ENCODE peak calls at places on chromosomes 2 and 18, in six cellular contexts. T, M, V, U, Q and A are unnamed samples.

GRCh38 chr2:67733517-67733916 is 329.3 kb downstream of the C1D start:
- DNase-seq in T (peak), M (no peak), V (no peak), U (peak), Q (no peak), A (peak)

GRCh38 chr2:186307871-186308270 is 178.2 kb upstream of the ZC3H15 start:
- DNase-seq in T (no peak), M (no peak), V (no peak), U (peak), Q (no peak), A (peak)

GRCh38 chr2:18520605-18521031 is 39.8 kb downstream of the RDH14 start:
- DNase-seq in T (peak), M (peak), V (peak), U (peak), Q (peak), A (peak)

GRCh38 chr18:26655614-26656400 is 107.5 kb upstream of the KCTD1 start:
- DNase-seq in T (peak), M (no peak), V (peak), U (peak), Q (no peak), A (peak)

GRCh38 chr2:175135177-175135576 is 32.8 kb downstream of the ATF2 start:
- DNase-seq in T (no peak), M (no peak), V (no peak), U (no peak), Q (no peak), A (no peak)

GRCh38 chr2:50863218-50863617 is 168.7 kb downstream of the NRXN1 start:
- DNase-seq in T (no peak), M (no peak), V (no peak), U (peak), Q (no peak), A (peak)

GRCh38 chr18:77671456-77672167 is 422.0 kb downstream of the GALR1 start:
- DNase-seq in T (no peak), M (no peak), V (no peak), U (no peak), Q (no peak), A (peak)

GRCh38 chr2:210195066-210195852 is 24.1 kb upstream of the KANSL1L start:
- DNase-seq in T (peak), M (no peak), V (no peak), U (peak), Q (no peak), A (peak)

GRCh38 chr2:235575904-235576303 is 82.1 kb downstream of the AGAP1 start:
- DNase-seq in T (no peak), M (no peak), V (no peak), U (no peak), Q (no peak), A (no peak)

GRCh38 chr2:219769044-219770030 is 141.9 kb downstream of the SLC4A3 start:
- DNase-seq in T (peak), M (no peak), V (no peak), U (peak), Q (no peak), A (no peak)

GRCh38 chr2:58047373-58047674 is 718 bp downstream of the VRK2 start:
- DNase-seq in T (no peak), M (no peak), V (no peak), U (no peak), Q (no peak), A (peak)

GRCh38 chr2:146661494-146662096 is 1183.2 kb upstream of the ACVR2A start:
- DNase-seq in T (peak), M (no peak), V (no peak), U (peak), Q (no peak), A (peak)

GRCh38 chr2:7288484-7288883 is 371.3 kb downstream of the RNF144A start:
- DNase-seq in T (no peak), M (no peak), V (no peak), U (no peak), Q (no peak), A (no peak)

GRCh38 chr18:8139127-8139591 is 470.1 kb upstream of the RAB12 start:
- DNase-seq in T (no peak), M (no peak), V (no peak), U (no peak), Q (no peak), A (no peak)

GRCh38 chr2:159076233-159076632 is 107.8 kb downstream of the TANC1 start:
- DNase-seq in T (peak), M (no peak), V (no peak), U (no peak), Q (no peak), A (no peak)

GRCh38 chr2:85707304-85707703 is 13.1 kb downstream of the GNLY start:
- DNase-seq in T (peak), M (peak), V (peak), U (peak), Q (no peak), A (peak)

GRCh38 chr2:230162981-230163380 is 56.8 kb downstream of the SP110 start:
- DNase-seq in T (no peak), M (no peak), V (no peak), U (no peak), Q (no peak), A (peak)

GRCh38 chr2:1136071-1136470 is 185.4 kb downstream of the SNTG2 start:
- DNase-seq in T (no peak), M (no peak), V (no peak), U (peak), Q (no peak), A (no peak)

GRCh38 chr2:112093216-112093615 is 38.1 kb downstream of the TMEM87B start:
- DNase-seq in T (peak), M (no peak), V (no peak), U (no peak), Q (no peak), A (no peak)

GRCh38 chr18:33839452-33840225 is 261.6 kb downstream of the ASXL3 start:
- DNase-seq in T (peak), M (no peak), V (no peak), U (peak), Q (no peak), A (peak)

GRCh38 chr2:51420521-51420920 is 388.6 kb upstream of the NRXN1 start:
- DNase-seq in T (no peak), M (no peak), V (no peak), U (no peak), Q (no peak), A (no peak)

GRCh38 chr2:28525481-28525880 is 29.6 kb downstream of the PLB1 start:
- DNase-seq in T (no peak), M (no peak), V (no peak), U (no peak), Q (no peak), A (no peak)

GRCh38 chr2:212539145-212539880 is 711 bp upstream of the ERBB4 start:
- DNase-seq in T (no peak), M (no peak), V (peak), U (peak), Q (no peak), A (peak)

GRCh38 chr2:206558492-206558891 is 83.8 kb upstream of the FAM237A start:
- DNase-seq in T (no peak), M (no peak), V (no peak), U (no peak), Q (no peak), A (no peak)

GRCh38 chr2:27428978-27429541 is 629 bp downstream of the NRBP1 start:
- DNase-seq in T (peak), M (peak), V (peak), U (peak), Q (peak), A (peak)

GRCh38 chr2:204706939-204707338 is 161.7 kb downstream of the PARD3B start:
- DNase-seq in T (no peak), M (no peak), V (no peak), U (no peak), Q (no peak), A (no peak)

GRCh38 chr2:160836755-160837154 is 323.5 kb upstream of the TANK start:
- DNase-seq in T (peak), M (no peak), V (no peak), U (no peak), Q (no peak), A (no peak)

GRCh38 chr2:70124983-70125480 is 37.8 kb downstream of the PCBP1 start:
- DNase-seq in T (peak), M (peak), V (peak), U (peak), Q (no peak), A (peak)

GRCh38 chr2:15472133-15472532 is 89.0 kb downstream of the NBAS start:
- DNase-seq in T (no peak), M (no peak), V (no peak), U (no peak), Q (no peak), A (no peak)

GRCh38 chr2:53987336-53987921 is 16.6 kb upstream of the PSME4 start:
- DNase-seq in T (peak), M (no peak), V (no peak), U (peak), Q (no peak), A (peak)

GRCh38 chr2:48738806-48739205 is 16.7 kb downstream of the LHCGR start:
- DNase-seq in T (peak), M (no peak), V (no peak), U (no peak), Q (no peak), A (no peak)

GRCh38 chr2:99555410-99555809 is 65.6 kb upstream of the REV1 start:
- DNase-seq in T (no peak), M (no peak), V (no peak), U (no peak), Q (no peak), A (no peak)

GRCh38 chr18:79694895-79695213 is 15.3 kb downstream of the CTDP1 start:
- DNase-seq in T (no peak), M (no peak), V (no peak), U (no peak), Q (no peak), A (no peak)